ENCODE peak calls at places on chromosomes 2 and 18, in seven cellular contexts. One of them, this sample, is unnamed.

GRCh38 chr2:136381722-136382633 is 264.0 kb upstream of the CXCR4 start:
- DNase-seq in T-helper 2 cell: peak
- DNase-seq in HCT116: no peak
- DNase-seq in heart right ventricle: no peak
- DNase-seq in stimulated activated CD4-positive, alpha-beta T cell treated with anti-CD3 and anti-CD28 coated beads, Interleukin-4, amount 100 ng/mL, for 4 hours: peak
- DNase-seq in H9: no peak
- DNase-seq in cerebellar cortex: no peak
- DNase-seq in this sample: no peak

GRCh38 chr2:85755122-85756027 is 1.6 kb downstream of the ATOH8 start:
- DNase-seq in T-helper 2 cell: no peak
- DNase-seq in HCT116: no peak
- DNase-seq in heart right ventricle: no peak
- DNase-seq in stimulated activated CD4-positive, alpha-beta T cell treated with anti-CD3 and anti-CD28 coated beads, Interleukin-4, amount 100 ng/mL, for 4 hours: peak
- DNase-seq in H9: no peak
- DNase-seq in cerebellar cortex: no peak
- DNase-seq in this sample: no peak

GRCh38 chr2:151762694-151763093 is 28.4 kb upstream of the NEB start:
- DNase-seq in T-helper 2 cell: no peak
- DNase-seq in HCT116: no peak
- DNase-seq in heart right ventricle: no peak
- DNase-seq in stimulated activated CD4-positive, alpha-beta T cell treated with anti-CD3 and anti-CD28 coated beads, Interleukin-4, amount 100 ng/mL, for 4 hours: no peak
- DNase-seq in H9: no peak
- DNase-seq in cerebellar cortex: peak
- DNase-seq in this sample: no peak

GRCh38 chr2:96876811-96877437 is 7.0 kb upstream of the SEMA4C start:
- DNase-seq in T-helper 2 cell: no peak
- DNase-seq in HCT116: no peak
- DNase-seq in heart right ventricle: no peak
- DNase-seq in stimulated activated CD4-positive, alpha-beta T cell treated with anti-CD3 and anti-CD28 coated beads, Interleukin-4, amount 100 ng/mL, for 4 hours: no peak
- DNase-seq in H9: no peak
- DNase-seq in cerebellar cortex: no peak
- DNase-seq in this sample: no peak

GRCh38 chr18:26487437-26487836 is 60.9 kb downstream of the KCTD1 start:
- DNase-seq in T-helper 2 cell: no peak
- DNase-seq in HCT116: no peak
- DNase-seq in heart right ventricle: no peak
- DNase-seq in stimulated activated CD4-positive, alpha-beta T cell treated with anti-CD3 and anti-CD28 coated beads, Interleukin-4, amount 100 ng/mL, for 4 hours: no peak
- DNase-seq in H9: no peak
- DNase-seq in cerebellar cortex: no peak
- DNase-seq in this sample: no peak

GRCh38 chr2:104412384-104412783 is 441.5 kb upstream of the POU3F3 start:
- DNase-seq in T-helper 2 cell: no peak
- DNase-seq in HCT116: no peak
- DNase-seq in heart right ventricle: no peak
- DNase-seq in stimulated activated CD4-positive, alpha-beta T cell treated with anti-CD3 and anti-CD28 coated beads, Interleukin-4, amount 100 ng/mL, for 4 hours: no peak
- DNase-seq in H9: no peak
- DNase-seq in cerebellar cortex: peak
- DNase-seq in this sample: no peak

GRCh38 chr2:9972621-9973445 is 21.3 kb downstream of the GRHL1 start:
- DNase-seq in T-helper 2 cell: no peak
- DNase-seq in HCT116: no peak
- DNase-seq in heart right ventricle: no peak
- DNase-seq in stimulated activated CD4-positive, alpha-beta T cell treated with anti-CD3 and anti-CD28 coated beads, Interleukin-4, amount 100 ng/mL, for 4 hours: no peak
- DNase-seq in H9: no peak
- DNase-seq in cerebellar cortex: no peak
- DNase-seq in this sample: no peak

GRCh38 chr2:219641390-219642063 is 14.1 kb downstream of the SLC4A3 start:
- DNase-seq in T-helper 2 cell: no peak
- DNase-seq in HCT116: no peak
- DNase-seq in heart right ventricle: peak
- DNase-seq in stimulated activated CD4-positive, alpha-beta T cell treated with anti-CD3 and anti-CD28 coated beads, Interleukin-4, amount 100 ng/mL, for 4 hours: no peak
- DNase-seq in H9: peak
- DNase-seq in cerebellar cortex: no peak
- DNase-seq in this sample: no peak

GRCh38 chr2:210009896-210010295 is 7.5 kb downstream of the RPE start:
- DNase-seq in T-helper 2 cell: no peak
- DNase-seq in HCT116: no peak
- DNase-seq in heart right ventricle: no peak
- DNase-seq in stimulated activated CD4-positive, alpha-beta T cell treated with anti-CD3 and anti-CD28 coated beads, Interleukin-4, amount 100 ng/mL, for 4 hours: no peak
- DNase-seq in H9: no peak
- DNase-seq in cerebellar cortex: no peak
- DNase-seq in this sample: no peak

GRCh38 chr2:12469053-12469625 is 247.6 kb upstream of the TRIB2 start:
- DNase-seq in T-helper 2 cell: no peak
- DNase-seq in HCT116: no peak
- DNase-seq in heart right ventricle: no peak
- DNase-seq in stimulated activated CD4-positive, alpha-beta T cell treated with anti-CD3 and anti-CD28 coated beads, Interleukin-4, amount 100 ng/mL, for 4 hours: no peak
- DNase-seq in H9: no peak
- DNase-seq in cerebellar cortex: no peak
- DNase-seq in this sample: no peak

GRCh38 chr2:75497256-75497655 is 63.5 kb downstream of the EVA1A start:
- DNase-seq in T-helper 2 cell: no peak
- DNase-seq in HCT116: no peak
- DNase-seq in heart right ventricle: no peak
- DNase-seq in stimulated activated CD4-positive, alpha-beta T cell treated with anti-CD3 and anti-CD28 coated beads, Interleukin-4, amount 100 ng/mL, for 4 hours: no peak
- DNase-seq in H9: no peak
- DNase-seq in cerebellar cortex: no peak
- DNase-seq in this sample: no peak

GRCh38 chr18:58584219-58585127 is 44.4 kb downstream of the ALPK2 start:
- DNase-seq in T-helper 2 cell: no peak
- DNase-seq in HCT116: no peak
- DNase-seq in heart right ventricle: no peak
- DNase-seq in stimulated activated CD4-positive, alpha-beta T cell treated with anti-CD3 and anti-CD28 coated beads, Interleukin-4, amount 100 ng/mL, for 4 hours: no peak
- DNase-seq in H9: peak
- DNase-seq in cerebellar cortex: no peak
- DNase-seq in this sample: no peak

GRCh38 chr2:231387904-231388724 is 7.4 kb upstream of the B3GNT7 start:
- DNase-seq in T-helper 2 cell: no peak
- DNase-seq in HCT116: no peak
- DNase-seq in heart right ventricle: peak
- DNase-seq in stimulated activated CD4-positive, alpha-beta T cell treated with anti-CD3 and anti-CD28 coated beads, Interleukin-4, amount 100 ng/mL, for 4 hours: no peak
- DNase-seq in H9: no peak
- DNase-seq in cerebellar cortex: no peak
- DNase-seq in this sample: no peak